ENCODE peak calls at places on chromosomes 13 and 19, in seven cellular contexts. One of them, this sample, is unnamed.

GRCh38 chr13:111327701-111328100 is 7.3 kb downstream of the TEX29 start:
- DNase-seq in GM23248: no peak
- DNase-seq in neural progenitor cell: no peak
- DNase-seq in tibial nerve: no peak
- DNase-seq in tibial artery: no peak
- DNase-seq in A549: no peak
- DNase-seq in fibroblast of mammary gland: no peak
- DNase-seq in this sample: no peak

GRCh38 chr13:98798849-98799645 is 46.6 kb upstream of the SLC15A1 start:
- DNase-seq in GM23248: peak
- DNase-seq in neural progenitor cell: no peak
- DNase-seq in tibial nerve: no peak
- DNase-seq in tibial artery: no peak
- DNase-seq in A549: no peak
- DNase-seq in fibroblast of mammary gland: peak
- DNase-seq in this sample: no peak

GRCh38 chr13:84651288-84651687 is 769.0 kb upstream of the SLITRK1 start:
- DNase-seq in GM23248: peak
- DNase-seq in neural progenitor cell: no peak
- DNase-seq in tibial nerve: no peak
- DNase-seq in tibial artery: no peak
- DNase-seq in A549: no peak
- DNase-seq in fibroblast of mammary gland: peak
- DNase-seq in this sample: no peak

GRCh38 chr13:48859168-48860105 is 116.3 kb upstream of the FNDC3A start:
- DNase-seq in GM23248: no peak
- DNase-seq in neural progenitor cell: no peak
- DNase-seq in tibial nerve: no peak
- DNase-seq in tibial artery: no peak
- DNase-seq in A549: no peak
- DNase-seq in fibroblast of mammary gland: no peak
- DNase-seq in this sample: no peak

GRCh38 chr19:3977242-3978143 is 6.6 kb upstream of the DAPK3 start:
- DNase-seq in GM23248: peak
- DNase-seq in neural progenitor cell: no peak
- DNase-seq in tibial nerve: no peak
- DNase-seq in tibial artery: no peak
- DNase-seq in A549: no peak
- DNase-seq in fibroblast of mammary gland: no peak
- DNase-seq in this sample: no peak

GRCh38 chr13:36310417-36311108 is 12.9 kb upstream of the CCDC169 start:
- DNase-seq in GM23248: no peak
- DNase-seq in neural progenitor cell: no peak
- DNase-seq in tibial nerve: no peak
- DNase-seq in tibial artery: no peak
- DNase-seq in A549: no peak
- DNase-seq in fibroblast of mammary gland: peak
- DNase-seq in this sample: no peak

GRCh38 chr19:5059191-5059579 is 90.3 kb downstream of the KDM4B start:
- DNase-seq in GM23248: peak
- DNase-seq in neural progenitor cell: peak
- DNase-seq in tibial nerve: no peak
- DNase-seq in tibial artery: no peak
- DNase-seq in A549: no peak
- DNase-seq in fibroblast of mammary gland: no peak
- DNase-seq in this sample: no peak

GRCh38 chr19:47389150-47389556 is 30.2 kb downstream of the MEIS3 start:
- DNase-seq in GM23248: no peak
- DNase-seq in neural progenitor cell: no peak
- DNase-seq in tibial nerve: no peak
- DNase-seq in tibial artery: no peak
- DNase-seq in A549: peak
- DNase-seq in fibroblast of mammary gland: no peak
- DNase-seq in this sample: no peak

GRCh38 chr19:51064534-51065220 is at the start of gene KLK13:
- DNase-seq in GM23248: peak
- DNase-seq in neural progenitor cell: peak
- DNase-seq in tibial nerve: no peak
- DNase-seq in tibial artery: no peak
- DNase-seq in A549: peak
- DNase-seq in fibroblast of mammary gland: peak
- DNase-seq in this sample: no peak

GRCh38 chr13:99258210-99258860 is at the start of gene GPR18:
- DNase-seq in GM23248: no peak
- DNase-seq in neural progenitor cell: no peak
- DNase-seq in tibial nerve: no peak
- DNase-seq in tibial artery: no peak
- DNase-seq in A549: no peak
- DNase-seq in fibroblast of mammary gland: no peak
- DNase-seq in this sample: no peak

GRCh38 chr13:24683833-24684599 is 3.8 kb downstream of the ATP12A start:
- DNase-seq in GM23248: peak
- DNase-seq in neural progenitor cell: peak
- DNase-seq in tibial nerve: peak
- DNase-seq in tibial artery: peak
- DNase-seq in A549: peak
- DNase-seq in fibroblast of mammary gland: peak
- DNase-seq in this sample: peak

GRCh38 chr13:97074618-97075017 is 80.3 kb upstream of the OXGR1 start:
- DNase-seq in GM23248: no peak
- DNase-seq in neural progenitor cell: no peak
- DNase-seq in tibial nerve: no peak
- DNase-seq in tibial artery: no peak
- DNase-seq in A549: no peak
- DNase-seq in fibroblast of mammary gland: no peak
- DNase-seq in this sample: no peak

GRCh38 chr19:21604351-21604926 is 99.0 kb downstream of the ZNF429 start:
- DNase-seq in GM23248: peak
- DNase-seq in neural progenitor cell: peak
- DNase-seq in tibial nerve: no peak
- DNase-seq in tibial artery: no peak
- DNase-seq in A549: no peak
- DNase-seq in fibroblast of mammary gland: peak
- DNase-seq in this sample: no peak

GRCh38 chr13:111866731-111867245 is 200.2 kb upstream of the SOX1 start:
- DNase-seq in GM23248: no peak
- DNase-seq in neural progenitor cell: no peak
- DNase-seq in tibial nerve: no peak
- DNase-seq in tibial artery: no peak
- DNase-seq in A549: no peak
- DNase-seq in fibroblast of mammary gland: no peak
- DNase-seq in this sample: no peak

GRCh38 chr13:113815151-113816058 is 48.5 kb downstream of the GAS6 start:
- DNase-seq in GM23248: no peak
- DNase-seq in neural progenitor cell: no peak
- DNase-seq in tibial nerve: no peak
- DNase-seq in tibial artery: no peak
- DNase-seq in A549: no peak
- DNase-seq in fibroblast of mammary gland: no peak
- DNase-seq in this sample: no peak

GRCh38 chr13:69044629-69045028 is 1063.0 kb upstream of the ATXN8OS start:
- DNase-seq in GM23248: no peak
- DNase-seq in neural progenitor cell: no peak
- DNase-seq in tibial nerve: no peak
- DNase-seq in tibial artery: no peak
- DNase-seq in A549: no peak
- DNase-seq in fibroblast of mammary gland: no peak
- DNase-seq in this sample: no peak

GRCh38 chr13:96958286-96958891 is 35.9 kb downstream of the OXGR1 start:
- DNase-seq in GM23248: peak
- DNase-seq in neural progenitor cell: peak
- DNase-seq in tibial nerve: no peak
- DNase-seq in tibial artery: no peak
- DNase-seq in A549: peak
- DNase-seq in fibroblast of mammary gland: peak
- DNase-seq in this sample: no peak

GRCh38 chr13:113839536-113840204 is 24.2 kb downstream of the GAS6 start:
- DNase-seq in GM23248: no peak
- DNase-seq in neural progenitor cell: no peak
- DNase-seq in tibial nerve: no peak
- DNase-seq in tibial artery: no peak
- DNase-seq in A549: no peak
- DNase-seq in fibroblast of mammary gland: no peak
- DNase-seq in this sample: no peak

GRCh38 chr19:7535035-7535992 is at the start of gene PNPLA6:
- DNase-seq in GM23248: peak
- DNase-seq in neural progenitor cell: peak
- DNase-seq in tibial nerve: peak
- DNase-seq in tibial artery: peak
- DNase-seq in A549: peak
- DNase-seq in fibroblast of mammary gland: peak
- DNase-seq in this sample: peak

GRCh38 chr19:46878613-46879375 is 18.0 kb downstream of the ARHGAP35 start:
- DNase-seq in GM23248: peak
- DNase-seq in neural progenitor cell: no peak
- DNase-seq in tibial nerve: no peak
- DNase-seq in tibial artery: no peak
- DNase-seq in A549: no peak
- DNase-seq in fibroblast of mammary gland: peak
- DNase-seq in this sample: no peak

GRCh38 chr13:100378533-100378932 is 210.1 kb downstream of the GGACT start:
- DNase-seq in GM23248: no peak
- DNase-seq in neural progenitor cell: no peak
- DNase-seq in tibial nerve: no peak
- DNase-seq in tibial artery: no peak
- DNase-seq in A549: no peak
- DNase-seq in fibroblast of mammary gland: no peak
- DNase-seq in this sample: no peak

GRCh38 chr13:91031508-91031907 is 316.0 kb upstream of the MIR17HG start:
- DNase-seq in GM23248: no peak
- DNase-seq in neural progenitor cell: no peak
- DNase-seq in tibial nerve: no peak
- DNase-seq in tibial artery: no peak
- DNase-seq in A549: peak
- DNase-seq in fibroblast of mammary gland: no peak
- DNase-seq in this sample: no peak

GRCh38 chr19:3818918-3819317 is 32.7 kb upstream of the MATK start:
- DNase-seq in GM23248: no peak
- DNase-seq in neural progenitor cell: no peak
- DNase-seq in tibial nerve: no peak
- DNase-seq in tibial artery: no peak
- DNase-seq in A549: no peak
- DNase-seq in fibroblast of mammary gland: no peak
- DNase-seq in this sample: no peak

GRCh38 chr19:29365836-29366417 is 153.0 kb upstream of the UQCRFS1 start:
- DNase-seq in GM23248: no peak
- DNase-seq in neural progenitor cell: no peak
- DNase-seq in tibial nerve: no peak
- DNase-seq in tibial artery: no peak
- DNase-seq in A549: no peak
- DNase-seq in fibroblast of mammary gland: no peak
- DNase-seq in this sample: no peak

GRCh38 chr19:33780251-33780650 is 16.4 kb upstream of the KCTD15 start:
- DNase-seq in GM23248: no peak
- DNase-seq in neural progenitor cell: no peak
- DNase-seq in tibial nerve: no peak
- DNase-seq in tibial artery: no peak
- DNase-seq in A549: no peak
- DNase-seq in fibroblast of mammary gland: no peak
- DNase-seq in this sample: no peak

GRCh38 chr13:99053636-99054233 is 75.9 kb upstream of the DOCK9 start:
- DNase-seq in GM23248: no peak
- DNase-seq in neural progenitor cell: peak
- DNase-seq in tibial nerve: no peak
- DNase-seq in tibial artery: no peak
- DNase-seq in A549: no peak
- DNase-seq in fibroblast of mammary gland: no peak
- DNase-seq in this sample: no peak

GRCh38 chr13:32117696-32118095 is 86.1 kb downstream of the FRY start:
- DNase-seq in GM23248: no peak
- DNase-seq in neural progenitor cell: no peak
- DNase-seq in tibial nerve: no peak
- DNase-seq in tibial artery: peak
- DNase-seq in A549: no peak
- DNase-seq in fibroblast of mammary gland: no peak
- DNase-seq in this sample: no peak
- H3K4me3 ChIP-seq in GM23248: no peak
- H3K4me3 ChIP-seq in neural progenitor cell: no peak
- H3K4me3 ChIP-seq in tibial nerve: no peak
- H3K4me3 ChIP-seq in tibial artery: no peak
- H3K4me3 ChIP-seq in A549: no peak
- H3K4me3 ChIP-seq in fibroblast of mammary gland: no peak
- H3K4me3 ChIP-seq in this sample: no peak

GRCh38 chr19:41192574-41193419 is at the start of gene CYP2S1:
- DNase-seq in GM23248: peak
- DNase-seq in neural progenitor cell: peak
- DNase-seq in tibial nerve: no peak
- DNase-seq in tibial artery: no peak
- DNase-seq in A549: peak
- DNase-seq in fibroblast of mammary gland: no peak
- DNase-seq in this sample: no peak
- H3K4me3 ChIP-seq in GM23248: no peak
- H3K4me3 ChIP-seq in neural progenitor cell: peak
- H3K4me3 ChIP-seq in tibial nerve: no peak
- H3K4me3 ChIP-seq in tibial artery: peak
- H3K4me3 ChIP-seq in A549: peak
- H3K4me3 ChIP-seq in fibroblast of mammary gland: no peak
- H3K4me3 ChIP-seq in this sample: peak

GRCh38 chr19:41870401-41870873 is 6.6 kb upstream of the CD79A start:
- DNase-seq in GM23248: peak
- DNase-seq in neural progenitor cell: no peak
- DNase-seq in tibial nerve: no peak
- DNase-seq in tibial artery: no peak
- DNase-seq in A549: peak
- DNase-seq in fibroblast of mammary gland: peak
- DNase-seq in this sample: no peak

GRCh38 chr19:41868120-41868988 is 8.3 kb downstream of the RPS19 start:
- DNase-seq in GM23248: no peak
- DNase-seq in neural progenitor cell: no peak
- DNase-seq in tibial nerve: no peak
- DNase-seq in tibial artery: no peak
- DNase-seq in A549: no peak
- DNase-seq in fibroblast of mammary gland: no peak
- DNase-seq in this sample: no peak

GRCh38 chr19:41866284-41866683 is 6.2 kb downstream of the RPS19 start:
- DNase-seq in GM23248: no peak
- DNase-seq in neural progenitor cell: no peak
- DNase-seq in tibial nerve: no peak
- DNase-seq in tibial artery: no peak
- DNase-seq in A549: no peak
- DNase-seq in fibroblast of mammary gland: no peak
- DNase-seq in this sample: no peak

GRCh38 chr19:41869374-41869955 is 7.6 kb upstream of the CD79A start:
- DNase-seq in GM23248: no peak
- DNase-seq in neural progenitor cell: no peak
- DNase-seq in tibial nerve: no peak
- DNase-seq in tibial artery: no peak
- DNase-seq in A549: no peak
- DNase-seq in fibroblast of mammary gland: no peak
- DNase-seq in this sample: no peak

GRCh38 chr19:41868989-41869300 is 8.1 kb upstream of the CD79A start:
- DNase-seq in GM23248: no peak
- DNase-seq in neural progenitor cell: no peak
- DNase-seq in tibial nerve: no peak
- DNase-seq in tibial artery: no peak
- DNase-seq in A549: no peak
- DNase-seq in fibroblast of mammary gland: no peak
- DNase-seq in this sample: no peak
- H3K4me3 ChIP-seq in GM23248: no peak
- H3K4me3 ChIP-seq in neural progenitor cell: no peak
- H3K4me3 ChIP-seq in tibial nerve: no peak
- H3K4me3 ChIP-seq in tibial artery: no peak
- H3K4me3 ChIP-seq in A549: no peak
- H3K4me3 ChIP-seq in fibroblast of mammary gland: no peak
- H3K4me3 ChIP-seq in this sample: no peak

GRCh38 chr19:12194827-12195500 is 32.1 kb downstream of the ZNF136 start:
- DNase-seq in GM23248: peak
- DNase-seq in neural progenitor cell: no peak
- DNase-seq in tibial nerve: peak
- DNase-seq in tibial artery: peak
- DNase-seq in A549: no peak
- DNase-seq in fibroblast of mammary gland: peak
- DNase-seq in this sample: peak
- H3K4me3 ChIP-seq in GM23248: peak
- H3K4me3 ChIP-seq in neural progenitor cell: no peak
- H3K4me3 ChIP-seq in tibial nerve: peak
- H3K4me3 ChIP-seq in tibial artery: peak
- H3K4me3 ChIP-seq in A549: no peak
- H3K4me3 ChIP-seq in fibroblast of mammary gland: peak
- H3K4me3 ChIP-seq in this sample: peak

This sample was measured in dorsolateral prefrontal cortex.